ENCODE peak calls at places on chromosomes 13 and 19, in seven cellular contexts. B is left lung, X is kidney, Z is myocyte, D is BJ, T is WERI-Rb-1, U is AG20443. S is an unnamed sample.

GRCh38 chr19:38173324-38174041 is 50.5 kb downstream of the DPF1 start:
- DNase-seq in D (no peak), B (no peak), X (no peak), Z (peak), T (no peak), U (peak), S (no peak)

GRCh38 chr19:1173160-1173844 is 766 bp downstream of the SBNO2 start:
- DNase-seq in D (no peak), B (peak), X (peak), T (no peak), Z (no peak), U (no peak), S (no peak)

GRCh38 chr19:39106201-39106600 is 19.4 kb upstream of the PAK4 start:
- DNase-seq in D (no peak), U (peak), Z (no peak), T (no peak), B (no peak), X (no peak), S (no peak)

GRCh38 chr13:112341976-112342735 is 34.0 kb upstream of the SPACA7 start:
- DNase-seq in X (peak), D (no peak), U (no peak), B (no peak), Z (no peak), T (no peak), S (no peak)

GRCh38 chr19:4375164-4375619 is 25.2 kb downstream of the SH3GL1 start:
- DNase-seq in Z (peak), B (peak), X (peak), T (no peak), D (no peak), U (no peak), S (no peak)

GRCh38 chr13:31891472-31891871 is 140.1 kb upstream of the FRY start:
- DNase-seq in U (no peak), T (no peak), D (no peak), B (no peak), X (no peak), Z (peak), S (no peak)

GRCh38 chr19:50449236-50449899 is 16.7 kb downstream of the MYBPC2 start:
- DNase-seq in Z (peak), X (no peak), B (peak), D (no peak), U (no peak), T (no peak), S (no peak)

GRCh38 chr19:37973666-37974065 is 66.7 kb downstream of the SIPA1L3 start:
- DNase-seq in Z (no peak), X (no peak), T (no peak), U (no peak), B (no peak), D (no peak), S (no peak)

GRCh38 chr13:68995972-68996670 is 1111.5 kb upstream of the ATXN8OS start:
- DNase-seq in X (no peak), B (no peak), U (no peak), T (no peak), Z (no peak), D (no peak), S (no peak)

GRCh38 chr19:496333-496634 is at the start of gene MADCAM1:
- DNase-seq in U (no peak), B (peak), X (no peak), Z (no peak), D (no peak), T (no peak), S (no peak)

GRCh38 chr13:31731923-31732322 is 7.4 kb upstream of the RXFP2 start:
- DNase-seq in T (no peak), D (no peak), Z (no peak), B (no peak), X (no peak), U (no peak), S (no peak)

GRCh38 chr19:10518444-10519361 is 1.5 kb upstream of the S1PR5 start:
- DNase-seq in Z (no peak), X (no peak), B (no peak), U (no peak), T (no peak), D (no peak), S (no peak)

GRCh38 chr13:99386911-99387788 is 80.0 kb upstream of the GPR183 start:
- DNase-seq in D (no peak), B (peak), T (peak), X (no peak), Z (peak), U (peak), S (peak)

GRCh38 chr19:16363133-16363851 is 38.7 kb downstream of the KLF2 start:
- DNase-seq in X (peak), U (no peak), D (no peak), Z (no peak), B (peak), T (peak), S (no peak)

GRCh38 chr19:3653865-3654513 is 27.4 kb upstream of the CACTIN start:
- DNase-seq in B (no peak), D (no peak), U (no peak), T (peak), X (no peak), Z (no peak), S (no peak)

GRCh38 chr19:35773020-35773809 is 2.1 kb upstream of the ARHGAP33 start:
- DNase-seq in X (no peak), U (no peak), B (no peak), D (no peak), Z (no peak), T (no peak), S (no peak)

GRCh38 chr13:74264333-74264732 is 130.1 kb upstream of the KLF12 start:
- DNase-seq in Z (no peak), X (no peak), T (no peak), U (no peak), B (no peak), D (no peak), S (no peak)